ENCODE peak calls at places on chromosomes 6 and 20, in five cellular contexts. Y is mesendoderm, N is BE2C, L is esophagus squamous epithelium, A is testis. X is an unnamed sample.

GRCh38 chr20:47785900-47786762 is 850 bp upstream of the SULF2 start:
- DNase-seq in Y (peak; percentile 80), N (peak; percentile 84), L (no peak), A (peak; percentile 87), X (peak; percentile 70)

GRCh38 chr6:139732451-139732850 is 358.0 kb upstream of the CITED2 start:
- DNase-seq in Y (no peak), N (no peak), L (no peak), A (no peak), X (peak; percentile 27)

GRCh38 chr20:23880426-23880825 is 878 bp upstream of the CST5 start:
- DNase-seq in Y (no peak), N (no peak), L (no peak), A (no peak), X (no peak)

GRCh38 chr6:149750136-149750609 is 632 bp downstream of the PCMT1 start:
- DNase-seq in Y (peak; percentile 95), N (peak; percentile 70), L (peak; percentile 4), A (peak; percentile 81), X (peak; percentile 77)

GRCh38 chr20:49278817-49279676 is 1.2 kb upstream of the ZNFX1 start:
- DNase-seq in Y (peak; percentile 17), N (no peak), L (no peak), A (peak; percentile 21), X (no peak)

GRCh38 chr6:139705284-139705683 is 330.8 kb upstream of the CITED2 start:
- DNase-seq in Y (no peak), N (no peak), L (no peak), A (no peak), X (no peak)

GRCh38 chr6:82017773-82018172 is 229.8 kb downstream of the IBTK start:
- DNase-seq in Y (no peak), N (no peak), L (no peak), A (no peak), X (no peak)

GRCh38 chr6:56724455-56724854 is 81.8 kb upstream of the DST start:
- DNase-seq in Y (peak; percentile 75), N (no peak), L (no peak), A (no peak), X (no peak)

GRCh38 chr6:135053433-135053832 is 1.2 kb downstream of the HBS1L start:
- DNase-seq in Y (no peak), N (no peak), L (no peak), A (no peak), X (no peak)
- H3K4me3 ChIP-seq in Y (no peak overlapping the region), N (peak overlapping the region; percentile 86), L (peak overlapping the region; percentile 89), A (no peak overlapping the region), X (peak overlapping the region; percentile 78)

DNA sequence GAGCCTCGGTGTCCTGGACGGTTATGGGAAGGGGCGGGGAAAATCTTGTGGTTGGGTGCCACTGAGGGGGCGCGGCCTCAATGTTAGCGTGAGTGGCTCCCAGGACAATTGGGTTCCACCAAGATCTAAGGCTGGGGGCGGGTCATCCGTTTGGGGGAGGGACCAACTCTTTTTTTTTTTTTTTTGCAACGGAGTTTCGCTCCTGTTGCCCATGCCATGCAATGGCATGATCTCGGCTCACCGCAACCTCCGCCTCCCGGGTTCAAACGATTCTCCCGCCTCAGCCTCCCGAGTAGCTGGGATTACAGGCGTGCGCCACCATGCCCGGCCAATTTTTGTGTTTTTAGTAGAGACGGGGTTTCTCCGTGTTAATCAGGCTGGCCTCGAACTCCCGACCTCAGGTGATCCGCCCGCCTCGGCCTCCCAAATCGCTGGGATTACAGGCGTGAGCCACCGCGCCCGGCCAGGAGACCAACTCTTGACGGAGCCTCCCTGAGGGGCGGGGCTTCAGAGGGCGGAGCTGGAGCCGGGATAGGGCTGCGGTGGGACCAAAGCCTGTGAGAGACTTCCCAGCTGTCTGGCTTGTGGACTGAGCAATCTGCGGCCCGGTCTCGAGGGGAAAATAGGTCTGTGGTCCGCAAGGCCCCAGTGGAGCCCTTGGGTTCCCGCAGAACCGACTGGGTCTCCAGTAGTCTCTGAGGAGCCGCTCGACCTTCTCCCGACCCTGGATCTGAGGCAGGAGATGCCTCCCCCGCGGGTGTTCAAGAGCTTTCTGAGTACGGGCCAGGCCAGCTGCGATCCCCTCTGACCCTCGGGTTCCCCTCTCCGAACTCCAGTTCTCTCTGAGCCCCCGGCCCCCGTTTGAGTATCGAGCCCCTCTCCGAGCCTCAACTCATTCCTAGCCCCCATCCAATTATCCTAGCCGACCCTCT is 1.1 kb downstream of the SPAG4 start:
- DNase-seq in Y (peak; percentile 86), N (peak; percentile 93), L (peak; percentile 63), A (peak; percentile 88), X (peak; percentile 91)
- H3K4me3 ChIP-seq in Y (no peak overlapping the region), N (peak overlapping the region; percentile 80), L (peak overlapping the region; percentile 57), A (peak overlapping the region; percentile 69), X (peak overlapping the region; percentile 76)

DNA sequence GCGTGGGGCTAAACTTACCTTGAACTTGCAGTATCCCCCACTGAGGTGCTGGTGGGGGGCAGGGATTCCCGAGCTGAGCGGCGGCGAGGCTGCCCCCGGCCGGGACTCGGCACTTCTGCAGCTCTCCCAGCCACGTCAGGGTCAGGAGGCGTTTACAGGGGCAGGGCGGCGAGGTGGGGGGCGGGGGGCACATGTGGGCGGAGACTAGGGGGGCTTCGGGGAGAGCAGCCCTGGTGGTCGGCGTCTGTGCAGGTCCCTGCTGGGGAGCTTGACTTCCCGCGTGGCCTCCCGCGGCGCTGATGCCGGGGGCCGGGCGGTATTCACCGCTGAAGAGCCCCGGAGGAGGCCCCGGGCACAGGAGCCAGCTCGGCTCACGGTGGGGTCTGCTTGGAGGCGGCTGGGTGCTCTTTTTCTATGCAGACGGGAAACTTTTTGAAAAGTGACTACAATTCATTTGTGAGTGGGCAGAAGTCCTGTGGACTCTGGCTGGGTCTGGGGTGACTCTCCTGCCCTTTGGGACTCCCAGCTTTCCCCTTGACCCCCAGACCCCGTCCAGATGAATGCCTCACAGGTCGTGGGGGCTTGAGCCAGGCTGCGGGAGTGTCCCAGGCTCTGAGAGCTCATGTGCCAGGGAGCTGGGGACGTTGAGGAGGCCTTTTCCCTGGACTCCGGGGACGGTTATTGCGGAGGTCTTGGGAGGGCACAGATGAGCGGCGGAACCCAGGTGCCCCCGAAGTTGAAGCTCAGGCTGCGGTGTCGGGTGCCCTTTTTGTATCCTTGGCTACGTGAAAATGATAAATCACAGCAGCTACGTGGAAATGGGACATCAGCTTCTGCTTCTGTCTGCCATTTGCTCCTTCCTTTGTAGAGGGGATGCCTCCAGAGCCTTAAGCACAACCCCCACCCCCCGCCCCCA is 75.9 kb upstream of the GATA5 start:
- DNase-seq in Y (peak; percentile 14), N (no peak), L (no peak), A (no peak), X (no peak)
- H3K4me3 ChIP-seq in Y (no peak overlapping the region), N (peak overlapping the region; percentile 43), L (peak overlapping the region; percentile 36), A (peak overlapping the region; percentile 60), X (peak overlapping the region; percentile 79)

GRCh38 chr6:16559091-16559490 is 202.2 kb downstream of the ATXN1 start:
- DNase-seq in Y (no peak), N (no peak), L (no peak), A (no peak), X (no peak)
- H3K4me3 ChIP-seq in Y (no peak overlapping the region), N (no peak overlapping the region), L (no peak overlapping the region), A (no peak overlapping the region), X (no peak overlapping the region)